ENCODE peak calls at places on chromosome 6, in seven cellular contexts. One of them, this sample, is unnamed.

GRCh38 chr6:54086439-54086838 is 24.8 kb upstream of the MLIP start:
- DNase-seq in colonic mucosa: no peak
- DNase-seq in progenitor cell of endocrine pancreas: no peak
- DNase-seq in neural crest cell: no peak
- DNase-seq in CD8-positive, alpha-beta T cell: no peak
- DNase-seq in choroid plexus epithelial cell: no peak
- DNase-seq in neural progenitor cell: no peak
- DNase-seq in this sample: no peak

GRCh38 chr6:9979996-9980395 is 434.9 kb downstream of the TFAP2A start:
- DNase-seq in colonic mucosa: no peak
- DNase-seq in neural crest cell: no peak
- DNase-seq in CD8-positive, alpha-beta T cell: no peak
- DNase-seq in progenitor cell of endocrine pancreas: no peak
- DNase-seq in choroid plexus epithelial cell: no peak
- DNase-seq in neural progenitor cell: no peak
- DNase-seq in this sample: no peak

GRCh38 chr6:168837231-168837903 is 396.4 kb downstream of the SMOC2 start:
- DNase-seq in colonic mucosa: no peak
- DNase-seq in neural progenitor cell: no peak
- DNase-seq in neural crest cell: no peak
- DNase-seq in choroid plexus epithelial cell: no peak
- DNase-seq in CD8-positive, alpha-beta T cell: no peak
- DNase-seq in progenitor cell of endocrine pancreas: no peak
- DNase-seq in this sample: no peak

GRCh38 chr6:121548146-121548545 is 112.7 kb downstream of the GJA1 start:
- DNase-seq in choroid plexus epithelial cell: no peak
- DNase-seq in colonic mucosa: no peak
- DNase-seq in progenitor cell of endocrine pancreas: no peak
- DNase-seq in neural crest cell: no peak
- DNase-seq in neural progenitor cell: no peak
- DNase-seq in CD8-positive, alpha-beta T cell: no peak
- DNase-seq in this sample: no peak

GRCh38 chr6:96499781-96500180 is 21.8 kb upstream of the UFL1 start:
- DNase-seq in neural progenitor cell: no peak
- DNase-seq in choroid plexus epithelial cell: no peak
- DNase-seq in CD8-positive, alpha-beta T cell: peak
- DNase-seq in colonic mucosa: no peak
- DNase-seq in progenitor cell of endocrine pancreas: no peak
- DNase-seq in neural crest cell: no peak
- DNase-seq in this sample: no peak

GRCh38 chr6:165872311-165872710 is 209.3 kb upstream of the PDE10A start:
- DNase-seq in progenitor cell of endocrine pancreas: no peak
- DNase-seq in choroid plexus epithelial cell: no peak
- DNase-seq in colonic mucosa: no peak
- DNase-seq in neural progenitor cell: no peak
- DNase-seq in neural crest cell: peak
- DNase-seq in CD8-positive, alpha-beta T cell: no peak
- DNase-seq in this sample: no peak

GRCh38 chr6:107607109-107607508 is 117.2 kb downstream of the SOBP start:
- DNase-seq in CD8-positive, alpha-beta T cell: no peak
- DNase-seq in neural crest cell: no peak
- DNase-seq in progenitor cell of endocrine pancreas: no peak
- DNase-seq in choroid plexus epithelial cell: no peak
- DNase-seq in colonic mucosa: no peak
- DNase-seq in neural progenitor cell: no peak
- DNase-seq in this sample: no peak

GRCh38 chr6:88964509-88964908 is 1.1 kb upstream of the RNGTT start:
- DNase-seq in CD8-positive, alpha-beta T cell: no peak
- DNase-seq in neural progenitor cell: no peak
- DNase-seq in colonic mucosa: no peak
- DNase-seq in choroid plexus epithelial cell: no peak
- DNase-seq in neural crest cell: no peak
- DNase-seq in progenitor cell of endocrine pancreas: no peak
- DNase-seq in this sample: no peak

GRCh38 chr6:48978016-48978415 is 485.0 kb downstream of the MMUT start:
- DNase-seq in progenitor cell of endocrine pancreas: no peak
- DNase-seq in neural progenitor cell: no peak
- DNase-seq in neural crest cell: no peak
- DNase-seq in CD8-positive, alpha-beta T cell: no peak
- DNase-seq in colonic mucosa: no peak
- DNase-seq in choroid plexus epithelial cell: no peak
- DNase-seq in this sample: no peak

GRCh38 chr6:81792826-81793225 is 40.3 kb upstream of the TENT5A start:
- DNase-seq in neural crest cell: no peak
- DNase-seq in progenitor cell of endocrine pancreas: no peak
- DNase-seq in colonic mucosa: no peak
- DNase-seq in choroid plexus epithelial cell: peak
- DNase-seq in CD8-positive, alpha-beta T cell: no peak
- DNase-seq in neural progenitor cell: no peak
- DNase-seq in this sample: no peak

GRCh38 chr6:53691667-53692133 is 26.1 kb upstream of the KLHL31 start:
- DNase-seq in neural progenitor cell: no peak
- DNase-seq in progenitor cell of endocrine pancreas: no peak
- DNase-seq in colonic mucosa: no peak
- DNase-seq in choroid plexus epithelial cell: no peak
- DNase-seq in CD8-positive, alpha-beta T cell: no peak
- DNase-seq in neural crest cell: no peak
- DNase-seq in this sample: no peak

GRCh38 chr6:38695933-38696332 is 7.0 kb downstream of the GLO1 start:
- DNase-seq in CD8-positive, alpha-beta T cell: no peak
- DNase-seq in progenitor cell of endocrine pancreas: no peak
- DNase-seq in colonic mucosa: no peak
- DNase-seq in neural progenitor cell: no peak
- DNase-seq in neural crest cell: no peak
- DNase-seq in choroid plexus epithelial cell: no peak
- DNase-seq in this sample: no peak

GRCh38 chr6:80132942-80133517 is 26.6 kb downstream of the BCKDHB start:
- DNase-seq in progenitor cell of endocrine pancreas: no peak
- DNase-seq in neural progenitor cell: peak
- DNase-seq in CD8-positive, alpha-beta T cell: peak
- DNase-seq in colonic mucosa: peak
- DNase-seq in choroid plexus epithelial cell: peak
- DNase-seq in neural crest cell: peak
- DNase-seq in this sample: peak

GRCh38 chr6:7000825-7001777 is 106.7 kb upstream of the RREB1 start:
- DNase-seq in CD8-positive, alpha-beta T cell: no peak
- DNase-seq in choroid plexus epithelial cell: no peak
- DNase-seq in progenitor cell of endocrine pancreas: no peak
- DNase-seq in colonic mucosa: no peak
- DNase-seq in neural crest cell: no peak
- DNase-seq in neural progenitor cell: no peak
- DNase-seq in this sample: no peak

GRCh38 chr6:18260448-18261106 is 3.8 kb downstream of the DEK start:
- DNase-seq in choroid plexus epithelial cell: peak
- DNase-seq in neural crest cell: no peak
- DNase-seq in progenitor cell of endocrine pancreas: no peak
- DNase-seq in CD8-positive, alpha-beta T cell: no peak
- DNase-seq in colonic mucosa: no peak
- DNase-seq in neural progenitor cell: no peak
- DNase-seq in this sample: no peak

GRCh38 chr6:80594461-80594860 is 488.0 kb downstream of the BCKDHB start:
- DNase-seq in neural progenitor cell: no peak
- DNase-seq in CD8-positive, alpha-beta T cell: no peak
- DNase-seq in neural crest cell: no peak
- DNase-seq in choroid plexus epithelial cell: peak
- DNase-seq in colonic mucosa: no peak
- DNase-seq in progenitor cell of endocrine pancreas: no peak
- DNase-seq in this sample: no peak

GRCh38 chr6:84769247-84769646 is 4.8 kb upstream of the TBX18 start:
- DNase-seq in choroid plexus epithelial cell: peak
- DNase-seq in CD8-positive, alpha-beta T cell: no peak
- DNase-seq in neural progenitor cell: no peak
- DNase-seq in neural crest cell: no peak
- DNase-seq in colonic mucosa: no peak
- DNase-seq in progenitor cell of endocrine pancreas: no peak
- DNase-seq in this sample: no peak

GRCh38 chr6:27752038-27752885 is 159.9 kb downstream of the OR2B2 start:
- DNase-seq in colonic mucosa: peak
- DNase-seq in choroid plexus epithelial cell: peak
- DNase-seq in progenitor cell of endocrine pancreas: peak
- DNase-seq in neural progenitor cell: peak
- DNase-seq in neural crest cell: peak
- DNase-seq in CD8-positive, alpha-beta T cell: peak
- DNase-seq in this sample: peak

GRCh38 chr6:84016029-84016428 is 17.5 kb upstream of the MRAP2 start:
- DNase-seq in CD8-positive, alpha-beta T cell: no peak
- DNase-seq in colonic mucosa: no peak
- DNase-seq in progenitor cell of endocrine pancreas: no peak
- DNase-seq in choroid plexus epithelial cell: no peak
- DNase-seq in neural crest cell: no peak
- DNase-seq in neural progenitor cell: no peak
- DNase-seq in this sample: no peak

GRCh38 chr6:39884696-39885095 is 49.6 kb downstream of the MOCS1 start:
- DNase-seq in choroid plexus epithelial cell: peak
- DNase-seq in progenitor cell of endocrine pancreas: no peak
- DNase-seq in neural crest cell: no peak
- DNase-seq in colonic mucosa: no peak
- DNase-seq in CD8-positive, alpha-beta T cell: no peak
- DNase-seq in neural progenitor cell: no peak
- DNase-seq in this sample: no peak

GRCh38 chr6:116180375-116180774 is 54.4 kb upstream of the COL10A1 start:
- DNase-seq in CD8-positive, alpha-beta T cell: no peak
- DNase-seq in neural crest cell: no peak
- DNase-seq in choroid plexus epithelial cell: no peak
- DNase-seq in neural progenitor cell: no peak
- DNase-seq in colonic mucosa: no peak
- DNase-seq in progenitor cell of endocrine pancreas: no peak
- DNase-seq in this sample: no peak

GRCh38 chr6:159170999-159171712 is 2.0 kb downstream of the FNDC1 start:
- DNase-seq in choroid plexus epithelial cell: peak
- DNase-seq in colonic mucosa: no peak
- DNase-seq in CD8-positive, alpha-beta T cell: no peak
- DNase-seq in progenitor cell of endocrine pancreas: no peak
- DNase-seq in neural crest cell: no peak
- DNase-seq in neural progenitor cell: peak
- DNase-seq in this sample: no peak

GRCh38 chr6:159170333-159170672 is 1.1 kb downstream of the FNDC1 start:
- DNase-seq in CD8-positive, alpha-beta T cell: no peak
- DNase-seq in colonic mucosa: no peak
- DNase-seq in progenitor cell of endocrine pancreas: no peak
- DNase-seq in choroid plexus epithelial cell: peak
- DNase-seq in neural crest cell: no peak
- DNase-seq in neural progenitor cell: no peak
- DNase-seq in this sample: no peak

GRCh38 chr6:159169557-159170332 is 545 bp downstream of the FNDC1 start:
- DNase-seq in neural progenitor cell: peak
- DNase-seq in choroid plexus epithelial cell: peak
- DNase-seq in CD8-positive, alpha-beta T cell: no peak
- DNase-seq in progenitor cell of endocrine pancreas: peak
- DNase-seq in neural crest cell: peak
- DNase-seq in colonic mucosa: peak
- DNase-seq in this sample: peak

GRCh38 chr6:159168536-159169192 is 536 bp upstream of the FNDC1 start:
- DNase-seq in colonic mucosa: peak
- DNase-seq in CD8-positive, alpha-beta T cell: no peak
- DNase-seq in neural crest cell: peak
- DNase-seq in progenitor cell of endocrine pancreas: peak
- DNase-seq in neural progenitor cell: peak
- DNase-seq in choroid plexus epithelial cell: no peak
- DNase-seq in this sample: peak

DNA sequence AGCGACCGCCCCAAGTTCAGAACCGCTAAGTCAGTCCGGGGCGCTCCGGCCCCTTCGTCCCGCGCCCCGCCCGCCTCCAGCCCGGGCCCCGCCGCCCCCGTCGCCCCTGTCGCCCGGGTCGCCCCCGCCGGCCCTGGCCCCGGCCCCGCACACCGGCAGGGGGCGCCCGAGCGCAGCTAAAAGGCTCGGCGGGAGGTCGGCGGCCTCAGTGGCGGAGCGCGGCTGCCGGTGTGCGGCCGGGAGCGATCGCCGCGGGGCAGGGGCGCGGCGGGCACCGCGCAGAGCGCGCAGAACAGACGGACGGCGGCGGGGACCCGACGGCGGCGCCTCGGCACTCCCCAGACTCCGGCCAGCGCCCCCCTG is at the start of gene FNDC1:
- DNase-seq in progenitor cell of endocrine pancreas: peak
- DNase-seq in choroid plexus epithelial cell: no peak
- DNase-seq in neural crest cell: peak
- DNase-seq in CD8-positive, alpha-beta T cell: no peak
- DNase-seq in neural progenitor cell: peak
- DNase-seq in colonic mucosa: peak
- DNase-seq in this sample: peak
- TF ChIP-seq CTCF in progenitor cell of endocrine pancreas: peak
- TF ChIP-seq CTCF in choroid plexus epithelial cell: no peak
- TF ChIP-seq CTCF in neural crest cell: no peak
- TF ChIP-seq CTCF in CD8-positive, alpha-beta T cell: no peak
- TF ChIP-seq CTCF in neural progenitor cell: peak
- TF ChIP-seq CTCF in colonic mucosa: no peak
- TF ChIP-seq CTCF in this sample: peak

GRCh38 chr6:30097902-30098606 is 14.8 kb downstream of the TRIM31 start:
- DNase-seq in choroid plexus epithelial cell: no peak
- DNase-seq in neural crest cell: no peak
- DNase-seq in progenitor cell of endocrine pancreas: no peak
- DNase-seq in neural progenitor cell: no peak
- DNase-seq in colonic mucosa: peak
- DNase-seq in CD8-positive, alpha-beta T cell: no peak
- DNase-seq in this sample: no peak
- TF ChIP-seq CTCF in choroid plexus epithelial cell: no peak
- TF ChIP-seq CTCF in neural crest cell: no peak
- TF ChIP-seq CTCF in progenitor cell of endocrine pancreas: no peak
- TF ChIP-seq CTCF in neural progenitor cell: no peak
- TF ChIP-seq CTCF in colonic mucosa: no peak
- TF ChIP-seq CTCF in CD8-positive, alpha-beta T cell: no peak
- TF ChIP-seq CTCF in this sample: no peak

GRCh38 chr6:90574610-90575009 is 12.3 kb downstream of the MAP3K7 start:
- DNase-seq in CD8-positive, alpha-beta T cell: no peak
- DNase-seq in choroid plexus epithelial cell: peak
- DNase-seq in neural progenitor cell: no peak
- DNase-seq in colonic mucosa: no peak
- DNase-seq in progenitor cell of endocrine pancreas: no peak
- DNase-seq in neural crest cell: no peak
- DNase-seq in this sample: no peak
- TF ChIP-seq CTCF in CD8-positive, alpha-beta T cell: no peak
- TF ChIP-seq CTCF in choroid plexus epithelial cell: peak
- TF ChIP-seq CTCF in neural progenitor cell: no peak
- TF ChIP-seq CTCF in colonic mucosa: no peak
- TF ChIP-seq CTCF in progenitor cell of endocrine pancreas: no peak
- TF ChIP-seq CTCF in neural crest cell: no peak
- TF ChIP-seq CTCF in this sample: no peak

GRCh38 chr6:111478064-111478476 is 4.9 kb downstream of the REV3L start:
- DNase-seq in neural crest cell: no peak
- DNase-seq in colonic mucosa: no peak
- DNase-seq in choroid plexus epithelial cell: peak
- DNase-seq in progenitor cell of endocrine pancreas: no peak
- DNase-seq in neural progenitor cell: no peak
- DNase-seq in CD8-positive, alpha-beta T cell: no peak
- DNase-seq in this sample: no peak

GRCh38 chr6:111480988-111481830 is 1.8 kb downstream of the REV3L start:
- DNase-seq in neural progenitor cell: no peak
- DNase-seq in CD8-positive, alpha-beta T cell: no peak
- DNase-seq in colonic mucosa: no peak
- DNase-seq in choroid plexus epithelial cell: no peak
- DNase-seq in progenitor cell of endocrine pancreas: no peak
- DNase-seq in neural crest cell: no peak
- DNase-seq in this sample: no peak

GRCh38 chr6:111481836-111482235 is 1.2 kb downstream of the REV3L start:
- DNase-seq in neural progenitor cell: no peak
- DNase-seq in colonic mucosa: peak
- DNase-seq in progenitor cell of endocrine pancreas: no peak
- DNase-seq in neural crest cell: no peak
- DNase-seq in CD8-positive, alpha-beta T cell: no peak
- DNase-seq in choroid plexus epithelial cell: peak
- DNase-seq in this sample: no peak

GRCh38 chr6:111477481-111477938 is 5.5 kb downstream of the REV3L start:
- DNase-seq in progenitor cell of endocrine pancreas: no peak
- DNase-seq in colonic mucosa: no peak
- DNase-seq in neural crest cell: no peak
- DNase-seq in CD8-positive, alpha-beta T cell: no peak
- DNase-seq in choroid plexus epithelial cell: peak
- DNase-seq in neural progenitor cell: no peak
- DNase-seq in this sample: no peak

GRCh38 chr6:111478749-111479148 is 4.3 kb downstream of the REV3L start:
- DNase-seq in neural crest cell: no peak
- DNase-seq in colonic mucosa: no peak
- DNase-seq in choroid plexus epithelial cell: peak
- DNase-seq in CD8-positive, alpha-beta T cell: no peak
- DNase-seq in progenitor cell of endocrine pancreas: no peak
- DNase-seq in neural progenitor cell: peak
- DNase-seq in this sample: no peak
- TF ChIP-seq CTCF in neural crest cell: no peak
- TF ChIP-seq CTCF in colonic mucosa: peak
- TF ChIP-seq CTCF in choroid plexus epithelial cell: peak
- TF ChIP-seq CTCF in CD8-positive, alpha-beta T cell: peak
- TF ChIP-seq CTCF in progenitor cell of endocrine pancreas: no peak
- TF ChIP-seq CTCF in neural progenitor cell: peak
- TF ChIP-seq CTCF in this sample: no peak

This sample was measured in endothelial cell.